ENCODE peak calls at places on chromosomes 12 and 14, in six cellular contexts. One of them, this sample, is unnamed.

GRCh38 chr12:109888179-109889020 is 8.1 kb upstream of the GLTP start:
- DNase-seq in heart right ventricle: no peak
- DNase-seq in WTC11: no peak
- DNase-seq in RWPE1: peak
- DNase-seq in activated CD8-positive, alpha-beta T cell treated with anti-CD3 and anti-CD28 coated beads for 36 hours: peak
- DNase-seq in Calu3: no peak
- DNase-seq in this sample: peak

GRCh38 chr14:90740081-90740480 is 76.1 kb downstream of the TTC7B start:
- DNase-seq in heart right ventricle: no peak
- DNase-seq in RWPE1: no peak
- DNase-seq in WTC11: no peak
- DNase-seq in activated CD8-positive, alpha-beta T cell treated with anti-CD3 and anti-CD28 coated beads for 36 hours: no peak
- DNase-seq in Calu3: no peak
- DNase-seq in this sample: no peak

GRCh38 chr14:36656769-36657408 is 4.8 kb upstream of the PAX9 start:
- DNase-seq in Calu3: no peak
- DNase-seq in activated CD8-positive, alpha-beta T cell treated with anti-CD3 and anti-CD28 coated beads for 36 hours: no peak
- DNase-seq in heart right ventricle: no peak
- DNase-seq in RWPE1: no peak
- DNase-seq in WTC11: peak
- DNase-seq in this sample: no peak

GRCh38 chr12:105100998-105101397 is 6.5 kb upstream of the WASHC4 start:
- DNase-seq in heart right ventricle: no peak
- DNase-seq in activated CD8-positive, alpha-beta T cell treated with anti-CD3 and anti-CD28 coated beads for 36 hours: no peak
- DNase-seq in RWPE1: no peak
- DNase-seq in WTC11: no peak
- DNase-seq in Calu3: no peak
- DNase-seq in this sample: peak

GRCh38 chr14:92040431-92041040 is 677 bp upstream of the TRIP11 start:
- DNase-seq in WTC11: no peak
- DNase-seq in Calu3: peak
- DNase-seq in RWPE1: peak
- DNase-seq in heart right ventricle: no peak
- DNase-seq in activated CD8-positive, alpha-beta T cell treated with anti-CD3 and anti-CD28 coated beads for 36 hours: peak
- DNase-seq in this sample: peak

GRCh38 chr12:84134797-84135366 is 777.7 kb downstream of the SLC6A15 start:
- DNase-seq in WTC11: no peak
- DNase-seq in activated CD8-positive, alpha-beta T cell treated with anti-CD3 and anti-CD28 coated beads for 36 hours: no peak
- DNase-seq in Calu3: no peak
- DNase-seq in heart right ventricle: no peak
- DNase-seq in RWPE1: no peak
- DNase-seq in this sample: peak

GRCh38 chr14:55585854-55586253 is 5.8 kb downstream of the KTN1 start:
- DNase-seq in RWPE1: no peak
- DNase-seq in WTC11: no peak
- DNase-seq in heart right ventricle: no peak
- DNase-seq in activated CD8-positive, alpha-beta T cell treated with anti-CD3 and anti-CD28 coated beads for 36 hours: no peak
- DNase-seq in Calu3: no peak
- DNase-seq in this sample: peak

GRCh38 chr12:13362260-13362841 is 165.8 kb downstream of the EMP1 start:
- DNase-seq in WTC11: peak
- DNase-seq in heart right ventricle: peak
- DNase-seq in Calu3: peak
- DNase-seq in RWPE1: peak
- DNase-seq in activated CD8-positive, alpha-beta T cell treated with anti-CD3 and anti-CD28 coated beads for 36 hours: peak
- DNase-seq in this sample: peak

GRCh38 chr12:26195250-26195640 is at the start of gene SSPN:
- DNase-seq in WTC11: peak
- DNase-seq in activated CD8-positive, alpha-beta T cell treated with anti-CD3 and anti-CD28 coated beads for 36 hours: peak
- DNase-seq in RWPE1: no peak
- DNase-seq in Calu3: peak
- DNase-seq in heart right ventricle: peak
- DNase-seq in this sample: no peak

GRCh38 chr12:41905703-41906297 is 238.9 kb downstream of the GXYLT1 start:
- DNase-seq in activated CD8-positive, alpha-beta T cell treated with anti-CD3 and anti-CD28 coated beads for 36 hours: no peak
- DNase-seq in WTC11: no peak
- DNase-seq in heart right ventricle: no peak
- DNase-seq in RWPE1: no peak
- DNase-seq in Calu3: no peak
- DNase-seq in this sample: no peak

GRCh38 chr12:65608319-65608916 is 215.9 kb upstream of the HMGA2 start:
- DNase-seq in activated CD8-positive, alpha-beta T cell treated with anti-CD3 and anti-CD28 coated beads for 36 hours: no peak
- DNase-seq in WTC11: no peak
- DNase-seq in Calu3: no peak
- DNase-seq in RWPE1: peak
- DNase-seq in heart right ventricle: no peak
- DNase-seq in this sample: peak

GRCh38 chr14:43503508-43503907 is 1003.6 kb downstream of the FSCB start:
- DNase-seq in RWPE1: no peak
- DNase-seq in activated CD8-positive, alpha-beta T cell treated with anti-CD3 and anti-CD28 coated beads for 36 hours: no peak
- DNase-seq in heart right ventricle: no peak
- DNase-seq in Calu3: no peak
- DNase-seq in WTC11: no peak
- DNase-seq in this sample: no peak

GRCh38 chr14:45038256-45038655 is 45.7 kb upstream of the PRPF39 start:
- DNase-seq in RWPE1: no peak
- DNase-seq in activated CD8-positive, alpha-beta T cell treated with anti-CD3 and anti-CD28 coated beads for 36 hours: no peak
- DNase-seq in Calu3: no peak
- DNase-seq in heart right ventricle: no peak
- DNase-seq in WTC11: no peak
- DNase-seq in this sample: no peak

GRCh38 chr14:29529418-29529817 is 398.2 kb downstream of the PRKD1 start:
- DNase-seq in activated CD8-positive, alpha-beta T cell treated with anti-CD3 and anti-CD28 coated beads for 36 hours: no peak
- DNase-seq in WTC11: no peak
- DNase-seq in Calu3: peak
- DNase-seq in heart right ventricle: no peak
- DNase-seq in RWPE1: no peak
- DNase-seq in this sample: no peak

GRCh38 chr14:92990456-92991430 is 67.8 kb downstream of the CHGA start:
- DNase-seq in Calu3: no peak
- DNase-seq in RWPE1: no peak
- DNase-seq in activated CD8-positive, alpha-beta T cell treated with anti-CD3 and anti-CD28 coated beads for 36 hours: no peak
- DNase-seq in WTC11: no peak
- DNase-seq in heart right ventricle: peak
- DNase-seq in this sample: no peak

GRCh38 chr14:77238996-77239395 is 32.0 kb downstream of the NGB start:
- DNase-seq in WTC11: no peak
- DNase-seq in activated CD8-positive, alpha-beta T cell treated with anti-CD3 and anti-CD28 coated beads for 36 hours: no peak
- DNase-seq in RWPE1: no peak
- DNase-seq in heart right ventricle: no peak
- DNase-seq in Calu3: no peak
- DNase-seq in this sample: no peak

GRCh38 chr12:69130064-69130463 is 109.3 kb upstream of the CPSF6 start:
- DNase-seq in heart right ventricle: no peak
- DNase-seq in Calu3: no peak
- DNase-seq in RWPE1: no peak
- DNase-seq in activated CD8-positive, alpha-beta T cell treated with anti-CD3 and anti-CD28 coated beads for 36 hours: no peak
- DNase-seq in WTC11: no peak
- DNase-seq in this sample: no peak
- TF ChIP-seq CTCF in heart right ventricle: no peak
- TF ChIP-seq CTCF in Calu3: no peak
- TF ChIP-seq CTCF in RWPE1: no peak
- TF ChIP-seq CTCF in activated CD8-positive, alpha-beta T cell treated with anti-CD3 and anti-CD28 coated beads for 36 hours: no peak
- TF ChIP-seq CTCF in WTC11: no peak
- TF ChIP-seq CTCF in this sample: no peak

GRCh38 chr14:57576498-57576897 is 82.8 kb upstream of the CCDC198 start:
- DNase-seq in activated CD8-positive, alpha-beta T cell treated with anti-CD3 and anti-CD28 coated beads for 36 hours: no peak
- DNase-seq in WTC11: no peak
- DNase-seq in Calu3: no peak
- DNase-seq in heart right ventricle: no peak
- DNase-seq in RWPE1: no peak
- DNase-seq in this sample: no peak

GRCh38 chr14:57578427-57579220 is 85.0 kb upstream of the CCDC198 start:
- DNase-seq in RWPE1: no peak
- DNase-seq in WTC11: no peak
- DNase-seq in heart right ventricle: no peak
- DNase-seq in Calu3: no peak
- DNase-seq in activated CD8-positive, alpha-beta T cell treated with anti-CD3 and anti-CD28 coated beads for 36 hours: no peak
- DNase-seq in this sample: no peak

GRCh38 chr14:57575482-57575881 is 81.8 kb upstream of the CCDC198 start:
- DNase-seq in activated CD8-positive, alpha-beta T cell treated with anti-CD3 and anti-CD28 coated beads for 36 hours: no peak
- DNase-seq in Calu3: peak
- DNase-seq in heart right ventricle: no peak
- DNase-seq in WTC11: no peak
- DNase-seq in RWPE1: no peak
- DNase-seq in this sample: no peak

GRCh38 chr14:57573193-57573592 is 79.5 kb upstream of the CCDC198 start:
- DNase-seq in Calu3: no peak
- DNase-seq in WTC11: no peak
- DNase-seq in heart right ventricle: no peak
- DNase-seq in RWPE1: no peak
- DNase-seq in activated CD8-positive, alpha-beta T cell treated with anti-CD3 and anti-CD28 coated beads for 36 hours: no peak
- DNase-seq in this sample: no peak

DNA sequence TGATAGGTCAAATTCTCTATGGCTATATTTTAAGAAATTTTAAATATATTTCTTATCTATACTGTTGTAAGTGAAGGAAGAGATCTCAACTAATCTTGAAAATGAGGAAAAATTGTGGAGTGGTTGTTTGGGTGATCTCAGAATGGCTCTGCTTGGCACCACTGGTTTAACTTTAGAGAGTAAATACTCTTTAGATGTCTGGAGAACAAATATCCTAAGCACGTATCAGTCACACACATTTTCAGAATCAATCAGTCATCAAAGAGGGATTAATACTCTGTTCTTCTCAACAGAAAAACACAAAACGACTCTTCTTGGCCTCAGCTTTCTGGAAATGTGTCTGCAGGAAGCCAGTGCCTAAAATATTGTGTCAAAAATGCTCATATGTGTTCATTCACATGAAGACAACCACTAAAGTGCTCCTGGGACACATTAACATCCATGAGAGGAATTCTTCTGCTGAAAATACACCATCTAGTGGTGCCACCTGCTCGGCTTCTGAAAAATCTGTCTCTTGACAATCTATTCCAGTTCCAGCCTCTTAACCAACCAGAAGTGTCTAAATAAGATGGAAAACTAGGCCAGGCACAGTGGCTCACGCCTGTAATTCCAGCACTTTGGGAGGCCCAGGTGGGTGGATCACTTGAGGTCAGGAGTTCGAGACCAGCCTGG is 81.1 kb upstream of the CCDC198 start:
- DNase-seq in RWPE1: no peak
- DNase-seq in Calu3: peak
- DNase-seq in activated CD8-positive, alpha-beta T cell treated with anti-CD3 and anti-CD28 coated beads for 36 hours: no peak
- DNase-seq in WTC11: no peak
- DNase-seq in heart right ventricle: no peak
- DNase-seq in this sample: no peak
- TF ChIP-seq CTCF in RWPE1: no peak
- TF ChIP-seq CTCF in Calu3: no peak
- TF ChIP-seq CTCF in activated CD8-positive, alpha-beta T cell treated with anti-CD3 and anti-CD28 coated beads for 36 hours: no peak
- TF ChIP-seq CTCF in WTC11: no peak
- TF ChIP-seq CTCF in heart right ventricle: no peak
- TF ChIP-seq CTCF in this sample: peak

DNA sequence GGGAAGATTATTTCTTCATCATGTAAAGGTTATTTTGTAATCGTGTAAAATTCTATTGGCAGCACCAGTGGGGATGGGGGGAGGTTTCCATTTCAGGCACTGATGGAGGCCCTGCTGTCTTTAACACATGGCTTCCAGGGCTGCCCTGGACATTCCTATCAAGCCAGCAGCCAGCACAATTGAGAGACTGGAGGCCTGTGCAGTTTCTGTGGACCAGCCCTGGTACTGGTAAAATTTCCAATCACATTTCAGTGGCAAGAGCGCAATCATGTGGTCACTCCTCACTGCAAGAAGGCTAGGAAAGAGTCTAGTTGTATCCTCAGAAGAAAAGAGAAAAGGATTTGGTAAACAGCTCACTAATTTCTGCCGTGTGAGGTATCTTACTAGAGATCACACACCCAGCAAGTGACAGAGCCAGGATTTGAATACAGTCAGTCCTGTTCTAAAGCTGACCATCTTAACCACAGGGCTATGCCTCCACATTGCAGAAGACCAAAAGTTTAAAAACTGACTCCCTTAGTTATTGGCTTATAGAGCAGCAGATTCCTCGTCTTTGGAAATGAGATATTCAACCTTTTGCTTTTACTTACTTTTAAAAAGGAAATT is 179.4 kb upstream of the ARHGAP5 start:
- DNase-seq in Calu3: no peak
- DNase-seq in heart right ventricle: no peak
- DNase-seq in RWPE1: no peak
- DNase-seq in WTC11: no peak
- DNase-seq in activated CD8-positive, alpha-beta T cell treated with anti-CD3 and anti-CD28 coated beads for 36 hours: no peak
- DNase-seq in this sample: no peak
- TF ChIP-seq CTCF in Calu3: no peak
- TF ChIP-seq CTCF in heart right ventricle: peak
- TF ChIP-seq CTCF in RWPE1: no peak
- TF ChIP-seq CTCF in WTC11: no peak
- TF ChIP-seq CTCF in activated CD8-positive, alpha-beta T cell treated with anti-CD3 and anti-CD28 coated beads for 36 hours: no peak
- TF ChIP-seq CTCF in this sample: no peak

GRCh38 chr12:53984901-53985357 is at the start of gene HOXC10:
- DNase-seq in Calu3: peak
- DNase-seq in heart right ventricle: peak
- DNase-seq in RWPE1: peak
- DNase-seq in WTC11: peak
- DNase-seq in activated CD8-positive, alpha-beta T cell treated with anti-CD3 and anti-CD28 coated beads for 36 hours: peak
- DNase-seq in this sample: peak
- TF ChIP-seq CTCF in Calu3: peak
- TF ChIP-seq CTCF in heart right ventricle: peak
- TF ChIP-seq CTCF in RWPE1: peak
- TF ChIP-seq CTCF in WTC11: peak
- TF ChIP-seq CTCF in activated CD8-positive, alpha-beta T cell treated with anti-CD3 and anti-CD28 coated beads for 36 hours: peak
- TF ChIP-seq CTCF in this sample: peak